ENCODE peak calls at places on chromosomes 1 and 21, in six cellular contexts. One of them, this sample, is unnamed.

GRCh38 chr1:166915941-166916340 is 39.9 kb upstream of the TADA1 start:
- DNase-seq in left cardiac atrium: no peak
- DNase-seq in HuH-7.5: no peak
- DNase-seq in NCI-H1105 treated with DMSO at 0.1 percent for 48 hours: no peak
- DNase-seq in astrocyte of the spinal cord: peak; percentile 80
- DNase-seq in right lobe of liver: no peak
- DNase-seq in this sample: no peak

GRCh38 chr1:47618830-47619229 is 181.0 kb downstream of the FOXD2 start:
- DNase-seq in HuH-7.5: no peak
- DNase-seq in astrocyte of the spinal cord: no peak
- DNase-seq in left cardiac atrium: no peak
- DNase-seq in NCI-H1105 treated with DMSO at 0.1 percent for 48 hours: no peak
- DNase-seq in right lobe of liver: no peak
- DNase-seq in this sample: no peak

GRCh38 chr1:118809586-118809985 is 178.6 kb downstream of the TBX15 start:
- DNase-seq in astrocyte of the spinal cord: no peak
- DNase-seq in right lobe of liver: no peak
- DNase-seq in HuH-7.5: no peak
- DNase-seq in NCI-H1105 treated with DMSO at 0.1 percent for 48 hours: no peak
- DNase-seq in left cardiac atrium: no peak
- DNase-seq in this sample: no peak

GRCh38 chr1:160471253-160471652 is 51.8 kb downstream of the SLAMF6 start:
- DNase-seq in HuH-7.5: no peak
- DNase-seq in left cardiac atrium: no peak
- DNase-seq in right lobe of liver: no peak
- DNase-seq in astrocyte of the spinal cord: no peak
- DNase-seq in NCI-H1105 treated with DMSO at 0.1 percent for 48 hours: no peak
- DNase-seq in this sample: no peak

GRCh38 chr1:240234477-240235225 is 143.0 kb downstream of the FMN2 start:
- DNase-seq in right lobe of liver: no peak
- DNase-seq in astrocyte of the spinal cord: peak; percentile 49
- DNase-seq in left cardiac atrium: no peak
- DNase-seq in NCI-H1105 treated with DMSO at 0.1 percent for 48 hours: no peak
- DNase-seq in HuH-7.5: no peak
- DNase-seq in this sample: no peak

GRCh38 chr1:160007577-160008200 is 24.1 kb downstream of the PIGM start:
- DNase-seq in NCI-H1105 treated with DMSO at 0.1 percent for 48 hours: peak; percentile 42
- DNase-seq in astrocyte of the spinal cord: peak; percentile 46
- DNase-seq in HuH-7.5: no peak
- DNase-seq in right lobe of liver: no peak
- DNase-seq in left cardiac atrium: no peak
- DNase-seq in this sample: no peak

GRCh38 chr21:45586289-45586858 is 44.1 kb upstream of the SLC19A1 start:
- DNase-seq in right lobe of liver: no peak
- DNase-seq in HuH-7.5: no peak
- DNase-seq in left cardiac atrium: no peak
- DNase-seq in NCI-H1105 treated with DMSO at 0.1 percent for 48 hours: no peak
- DNase-seq in astrocyte of the spinal cord: no peak
- DNase-seq in this sample: no peak

GRCh38 chr1:27382950-27383627 is at the start of gene CD164L2:
- DNase-seq in HuH-7.5: no peak
- DNase-seq in right lobe of liver: peak; percentile 74
- DNase-seq in left cardiac atrium: no peak
- DNase-seq in NCI-H1105 treated with DMSO at 0.1 percent for 48 hours: no peak
- DNase-seq in astrocyte of the spinal cord: no peak
- DNase-seq in this sample: peak; percentile 82

GRCh38 chr21:26965567-26966359 is 1.1 kb downstream of the ADAMTS5 start:
- DNase-seq in astrocyte of the spinal cord: no peak
- DNase-seq in right lobe of liver: peak; percentile 56
- DNase-seq in NCI-H1105 treated with DMSO at 0.1 percent for 48 hours: no peak
- DNase-seq in left cardiac atrium: peak; percentile 40
- DNase-seq in HuH-7.5: no peak
- DNase-seq in this sample: peak; percentile 71

GRCh38 chr1:65423884-65424655 is 3.6 kb downstream of the LEPR start:
- DNase-seq in astrocyte of the spinal cord: peak; percentile 88
- DNase-seq in right lobe of liver: no peak
- DNase-seq in left cardiac atrium: no peak
- DNase-seq in NCI-H1105 treated with DMSO at 0.1 percent for 48 hours: no peak
- DNase-seq in HuH-7.5: no peak
- DNase-seq in this sample: no peak

GRCh38 chr1:156419863-156420208 is 50.8 kb downstream of the RHBG start:
- DNase-seq in HuH-7.5: peak; percentile 63
- DNase-seq in astrocyte of the spinal cord: no peak
- DNase-seq in right lobe of liver: no peak
- DNase-seq in NCI-H1105 treated with DMSO at 0.1 percent for 48 hours: no peak
- DNase-seq in left cardiac atrium: no peak
- DNase-seq in this sample: no peak

GRCh38 chr1:86416343-86416742 is 7.6 kb upstream of the CLCA2 start:
- DNase-seq in left cardiac atrium: no peak
- DNase-seq in HuH-7.5: no peak
- DNase-seq in right lobe of liver: no peak
- DNase-seq in NCI-H1105 treated with DMSO at 0.1 percent for 48 hours: peak; percentile 79
- DNase-seq in astrocyte of the spinal cord: no peak
- DNase-seq in this sample: no peak

GRCh38 chr1:93601686-93602085 is 80.0 kb downstream of the BCAR3 start:
- DNase-seq in right lobe of liver: no peak
- DNase-seq in astrocyte of the spinal cord: no peak
- DNase-seq in left cardiac atrium: no peak
- DNase-seq in NCI-H1105 treated with DMSO at 0.1 percent for 48 hours: no peak
- DNase-seq in HuH-7.5: no peak
- DNase-seq in this sample: no peak

GRCh38 chr1:7019510-7019909 is 234.3 kb downstream of the CAMTA1 start:
- DNase-seq in HuH-7.5: no peak
- DNase-seq in NCI-H1105 treated with DMSO at 0.1 percent for 48 hours: no peak
- DNase-seq in astrocyte of the spinal cord: no peak
- DNase-seq in right lobe of liver: no peak
- DNase-seq in left cardiac atrium: no peak
- DNase-seq in this sample: no peak

GRCh38 chr1:31869473-31869872 is 53.7 kb upstream of the SPOCD1 start:
- DNase-seq in astrocyte of the spinal cord: no peak
- DNase-seq in right lobe of liver: no peak
- DNase-seq in HuH-7.5: no peak
- DNase-seq in left cardiac atrium: no peak
- DNase-seq in NCI-H1105 treated with DMSO at 0.1 percent for 48 hours: no peak
- DNase-seq in this sample: no peak

GRCh38 chr1:74964508-74964907 is 169.7 kb upstream of the LHX8 start:
- DNase-seq in astrocyte of the spinal cord: peak; percentile 3
- DNase-seq in left cardiac atrium: peak; percentile 38
- DNase-seq in HuH-7.5: no peak
- DNase-seq in NCI-H1105 treated with DMSO at 0.1 percent for 48 hours: peak; percentile 99
- DNase-seq in right lobe of liver: no peak
- DNase-seq in this sample: peak; percentile 37

GRCh38 chr1:15212989-15213291 is 34.1 kb upstream of the FHAD1 start:
- DNase-seq in astrocyte of the spinal cord: no peak
- DNase-seq in left cardiac atrium: no peak
- DNase-seq in NCI-H1105 treated with DMSO at 0.1 percent for 48 hours: no peak
- DNase-seq in right lobe of liver: no peak
- DNase-seq in HuH-7.5: no peak
- DNase-seq in this sample: no peak

GRCh38 chr1:166570954-166571353 is 268.3 kb upstream of the POGK start:
- DNase-seq in HuH-7.5: no peak
- DNase-seq in astrocyte of the spinal cord: no peak
- DNase-seq in left cardiac atrium: no peak
- DNase-seq in NCI-H1105 treated with DMSO at 0.1 percent for 48 hours: no peak
- DNase-seq in right lobe of liver: no peak
- DNase-seq in this sample: no peak

GRCh38 chr1:31977361-31978131 is 36.1 kb upstream of the KHDRBS1 start:
- DNase-seq in NCI-H1105 treated with DMSO at 0.1 percent for 48 hours: no peak
- DNase-seq in right lobe of liver: no peak
- DNase-seq in left cardiac atrium: no peak
- DNase-seq in astrocyte of the spinal cord: peak; percentile 20
- DNase-seq in HuH-7.5: no peak
- DNase-seq in this sample: no peak

GRCh38 chr1:222095606-222096475 is 354.0 kb upstream of the DUSP10 start:
- DNase-seq in astrocyte of the spinal cord: no peak
- DNase-seq in NCI-H1105 treated with DMSO at 0.1 percent for 48 hours: no peak
- DNase-seq in left cardiac atrium: peak; percentile 25
- DNase-seq in right lobe of liver: no peak
- DNase-seq in HuH-7.5: peak; percentile 18
- DNase-seq in this sample: no peak

GRCh38 chr1:233448290-233448689 is 120.8 kb downstream of the MAP3K21 start:
- DNase-seq in HuH-7.5: no peak
- DNase-seq in left cardiac atrium: peak; percentile 34
- DNase-seq in astrocyte of the spinal cord: no peak
- DNase-seq in NCI-H1105 treated with DMSO at 0.1 percent for 48 hours: peak; percentile 77
- DNase-seq in right lobe of liver: peak; percentile 63
- DNase-seq in this sample: no peak

GRCh38 chr1:67149179-67149770 is 14.5 kb upstream of the C1orf141 start:
- DNase-seq in HuH-7.5: peak; percentile 28
- DNase-seq in left cardiac atrium: peak; percentile 61
- DNase-seq in right lobe of liver: no peak
- DNase-seq in NCI-H1105 treated with DMSO at 0.1 percent for 48 hours: peak; percentile 58
- DNase-seq in astrocyte of the spinal cord: peak; percentile 82
- DNase-seq in this sample: peak; percentile 79

GRCh38 chr1:204669579-204669978 is 16.0 kb downstream of the LRRN2 start:
- DNase-seq in HuH-7.5: no peak
- DNase-seq in astrocyte of the spinal cord: no peak
- DNase-seq in NCI-H1105 treated with DMSO at 0.1 percent for 48 hours: no peak
- DNase-seq in right lobe of liver: no peak
- DNase-seq in left cardiac atrium: no peak
- DNase-seq in this sample: no peak

GRCh38 chr1:85283475-85284199 is 7.2 kb upstream of the BCL10 start:
- DNase-seq in left cardiac atrium: no peak
- DNase-seq in NCI-H1105 treated with DMSO at 0.1 percent for 48 hours: no peak
- DNase-seq in HuH-7.5: no peak
- DNase-seq in right lobe of liver: no peak
- DNase-seq in astrocyte of the spinal cord: no peak
- DNase-seq in this sample: peak; percentile 73

GRCh38 chr1:21639594-21640041 is 29.5 kb downstream of the RAP1GAP start:
- DNase-seq in left cardiac atrium: no peak
- DNase-seq in astrocyte of the spinal cord: no peak
- DNase-seq in NCI-H1105 treated with DMSO at 0.1 percent for 48 hours: no peak
- DNase-seq in right lobe of liver: no peak
- DNase-seq in HuH-7.5: no peak
- DNase-seq in this sample: peak; percentile 51

GRCh38 chr1:55444660-55445059 is 229.5 kb upstream of the USP24 start:
- DNase-seq in HuH-7.5: no peak
- DNase-seq in left cardiac atrium: no peak
- DNase-seq in right lobe of liver: no peak
- DNase-seq in NCI-H1105 treated with DMSO at 0.1 percent for 48 hours: no peak
- DNase-seq in astrocyte of the spinal cord: no peak
- DNase-seq in this sample: no peak

GRCh38 chr1:216566809-216567208 is 143.6 kb upstream of the USH2A start:
- DNase-seq in HuH-7.5: no peak
- DNase-seq in NCI-H1105 treated with DMSO at 0.1 percent for 48 hours: peak; percentile 39
- DNase-seq in right lobe of liver: no peak
- DNase-seq in left cardiac atrium: no peak
- DNase-seq in astrocyte of the spinal cord: peak; percentile 35
- DNase-seq in this sample: no peak

GRCh38 chr1:65148548-65149390 is 766 bp downstream of the AK4 start:
- DNase-seq in left cardiac atrium: peak; percentile 51
- DNase-seq in HuH-7.5: peak; percentile 46
- DNase-seq in NCI-H1105 treated with DMSO at 0.1 percent for 48 hours: peak; percentile 57
- DNase-seq in right lobe of liver: peak; percentile 63
- DNase-seq in astrocyte of the spinal cord: peak; percentile 49
- DNase-seq in this sample: peak; percentile 34

GRCh38 chr21:19540287-19540686 is 1136.7 kb upstream of the TMPRSS15 start:
- DNase-seq in left cardiac atrium: no peak
- DNase-seq in astrocyte of the spinal cord: no peak
- DNase-seq in NCI-H1105 treated with DMSO at 0.1 percent for 48 hours: no peak
- DNase-seq in right lobe of liver: no peak
- DNase-seq in HuH-7.5: no peak
- DNase-seq in this sample: no peak

GRCh38 chr1:179955318-179955638 is 668 bp downstream of the CEP350 start:
- DNase-seq in astrocyte of the spinal cord: no peak
- DNase-seq in right lobe of liver: no peak
- DNase-seq in left cardiac atrium: no peak
- DNase-seq in NCI-H1105 treated with DMSO at 0.1 percent for 48 hours: no peak
- DNase-seq in HuH-7.5: peak; percentile 6
- DNase-seq in this sample: no peak

This sample was measured in pancreas.